ENCODE peak calls at places on chromosomes 7 and 10, in ten cellular contexts. One of them, this sample, is unnamed.

GRCh38 chr7:74355091-74355490 is 65.9 kb downstream of the CLIP2 start:
- DNase-seq in glutamatergic neuron: no peak
- DNase-seq in NB4: peak; percentile 42
- DNase-seq in kidney: no peak
- DNase-seq in GM12878: no peak
- DNase-seq in keratinocyte: peak; percentile 40
- DNase-seq in A549: peak; percentile 73
- DNase-seq in fibroblast of lung: peak; percentile 88
- DNase-seq in CD8-positive, alpha-beta T cell: no peak
- DNase-seq in nephron progenitor cell: no peak
- DNase-seq in this sample: peak; percentile 86

GRCh38 chr7:135758531-135758932 is 9.9 kb upstream of the FAM180A start:
- DNase-seq in keratinocyte: no peak
- DNase-seq in fibroblast of lung: peak; percentile 39
- DNase-seq in NB4: no peak
- DNase-seq in nephron progenitor cell: no peak
- DNase-seq in glutamatergic neuron: no peak
- DNase-seq in kidney: peak; percentile 77
- DNase-seq in A549: no peak
- DNase-seq in CD8-positive, alpha-beta T cell: no peak
- DNase-seq in GM12878: no peak
- DNase-seq in this sample: peak; percentile 57

GRCh38 chr10:102310356-102311024 is 65.2 kb downstream of the GBF1 start:
- DNase-seq in nephron progenitor cell: no peak
- DNase-seq in GM12878: no peak
- DNase-seq in glutamatergic neuron: no peak
- DNase-seq in CD8-positive, alpha-beta T cell: no peak
- DNase-seq in fibroblast of lung: peak; percentile 44
- DNase-seq in kidney: no peak
- DNase-seq in keratinocyte: no peak
- DNase-seq in NB4: no peak
- DNase-seq in A549: peak; percentile 21
- DNase-seq in this sample: peak; percentile 59

GRCh38 chr10:110684800-110685446 is 40.8 kb downstream of the RBM20 start:
- DNase-seq in CD8-positive, alpha-beta T cell: no peak
- DNase-seq in NB4: no peak
- DNase-seq in keratinocyte: no peak
- DNase-seq in nephron progenitor cell: no peak
- DNase-seq in A549: no peak
- DNase-seq in glutamatergic neuron: no peak
- DNase-seq in fibroblast of lung: peak; percentile 73
- DNase-seq in kidney: no peak
- DNase-seq in GM12878: no peak
- DNase-seq in this sample: no peak

GRCh38 chr7:118194571-118194970 is 10.6 kb downstream of the LSM8 start:
- DNase-seq in keratinocyte: no peak
- DNase-seq in fibroblast of lung: no peak
- DNase-seq in nephron progenitor cell: no peak
- DNase-seq in CD8-positive, alpha-beta T cell: no peak
- DNase-seq in NB4: no peak
- DNase-seq in A549: no peak
- DNase-seq in glutamatergic neuron: no peak
- DNase-seq in GM12878: no peak
- DNase-seq in kidney: no peak
- DNase-seq in this sample: no peak

GRCh38 chr10:43055991-43056567 is 20.8 kb upstream of the RET start:
- DNase-seq in CD8-positive, alpha-beta T cell: no peak
- DNase-seq in A549: no peak
- DNase-seq in fibroblast of lung: no peak
- DNase-seq in keratinocyte: no peak
- DNase-seq in NB4: no peak
- DNase-seq in glutamatergic neuron: peak; percentile 12
- DNase-seq in kidney: peak; percentile 52
- DNase-seq in nephron progenitor cell: no peak
- DNase-seq in GM12878: no peak
- DNase-seq in this sample: no peak

GRCh38 chr10:121788717-121789116 is 139.1 kb downstream of the ATE1 start:
- DNase-seq in nephron progenitor cell: no peak
- DNase-seq in CD8-positive, alpha-beta T cell: no peak
- DNase-seq in GM12878: no peak
- DNase-seq in keratinocyte: no peak
- DNase-seq in fibroblast of lung: no peak
- DNase-seq in kidney: no peak
- DNase-seq in NB4: no peak
- DNase-seq in glutamatergic neuron: no peak
- DNase-seq in A549: no peak
- DNase-seq in this sample: no peak

GRCh38 chr10:22252801-22253577 is 35.2 kb upstream of the EBLN1 start:
- DNase-seq in GM12878: no peak
- DNase-seq in fibroblast of lung: peak; percentile 16
- DNase-seq in A549: no peak
- DNase-seq in kidney: peak; percentile 85
- DNase-seq in keratinocyte: no peak
- DNase-seq in NB4: no peak
- DNase-seq in glutamatergic neuron: peak; percentile 24
- DNase-seq in nephron progenitor cell: peak; percentile 44
- DNase-seq in CD8-positive, alpha-beta T cell: peak; percentile 38
- DNase-seq in this sample: peak; percentile 4

GRCh38 chr7:138980575-138981285 is 459 bp downstream of the KIAA1549 start:
- DNase-seq in glutamatergic neuron: peak; percentile 54
- DNase-seq in GM12878: no peak
- DNase-seq in A549: no peak
- DNase-seq in fibroblast of lung: no peak
- DNase-seq in NB4: no peak
- DNase-seq in nephron progenitor cell: peak; percentile 14
- DNase-seq in keratinocyte: no peak
- DNase-seq in CD8-positive, alpha-beta T cell: no peak
- DNase-seq in kidney: peak; percentile 78
- DNase-seq in this sample: no peak

GRCh38 chr7:120588411-120588810 is 269.5 kb downstream of the TSPAN12 start:
- DNase-seq in nephron progenitor cell: no peak
- DNase-seq in A549: no peak
- DNase-seq in GM12878: no peak
- DNase-seq in fibroblast of lung: peak; percentile 6
- DNase-seq in glutamatergic neuron: no peak
- DNase-seq in CD8-positive, alpha-beta T cell: no peak
- DNase-seq in keratinocyte: no peak
- DNase-seq in kidney: no peak
- DNase-seq in NB4: no peak
- DNase-seq in this sample: no peak

GRCh38 chr7:135160858-135161653 is 9.5 kb downstream of the CYREN start:
- DNase-seq in fibroblast of lung: no peak
- DNase-seq in kidney: no peak
- DNase-seq in GM12878: no peak
- DNase-seq in A549: no peak
- DNase-seq in NB4: peak; percentile 90
- DNase-seq in nephron progenitor cell: no peak
- DNase-seq in glutamatergic neuron: no peak
- DNase-seq in CD8-positive, alpha-beta T cell: no peak
- DNase-seq in keratinocyte: no peak
- DNase-seq in this sample: no peak

GRCh38 chr7:818031-818699 is 14.1 kb upstream of the SUN1 start:
- DNase-seq in nephron progenitor cell: no peak
- DNase-seq in NB4: peak; percentile 38
- DNase-seq in CD8-positive, alpha-beta T cell: no peak
- DNase-seq in keratinocyte: no peak
- DNase-seq in kidney: peak; percentile 10
- DNase-seq in fibroblast of lung: peak; percentile 57
- DNase-seq in glutamatergic neuron: no peak
- DNase-seq in A549: peak; percentile 58
- DNase-seq in GM12878: no peak
- DNase-seq in this sample: peak; percentile 64
- TF ChIP-seq CTCF in nephron progenitor cell: no peak
- TF ChIP-seq CTCF in NB4: no peak
- TF ChIP-seq CTCF in CD8-positive, alpha-beta T cell: peak; percentile 62
- TF ChIP-seq CTCF in keratinocyte: peak; percentile 44
- TF ChIP-seq CTCF in kidney: no peak
- TF ChIP-seq CTCF in fibroblast of lung: peak; percentile 31
- TF ChIP-seq CTCF in glutamatergic neuron: peak; percentile 77
- TF ChIP-seq CTCF in A549: peak; percentile 11
- TF ChIP-seq CTCF in GM12878: no peak
- TF ChIP-seq CTCF in this sample: peak; percentile 45

GRCh38 chr7:43456200-43456599 is 126.7 kb upstream of the STK17A start:
- DNase-seq in fibroblast of lung: no peak
- DNase-seq in CD8-positive, alpha-beta T cell: no peak
- DNase-seq in nephron progenitor cell: no peak
- DNase-seq in NB4: peak; percentile 31
- DNase-seq in glutamatergic neuron: no peak
- DNase-seq in keratinocyte: no peak
- DNase-seq in A549: no peak
- DNase-seq in GM12878: no peak
- DNase-seq in kidney: no peak
- DNase-seq in this sample: no peak
- TF ChIP-seq CTCF in fibroblast of lung: no peak
- TF ChIP-seq CTCF in CD8-positive, alpha-beta T cell: no peak
- TF ChIP-seq CTCF in nephron progenitor cell: no peak
- TF ChIP-seq CTCF in NB4: no peak
- TF ChIP-seq CTCF in glutamatergic neuron: no peak
- TF ChIP-seq CTCF in keratinocyte: no peak
- TF ChIP-seq CTCF in A549: no peak
- TF ChIP-seq CTCF in GM12878: peak; percentile 14
- TF ChIP-seq CTCF in kidney: no peak
- TF ChIP-seq CTCF in this sample: no peak

GRCh38 chr7:42492895-42493294 is 255.9 kb upstream of the GLI3 start:
- DNase-seq in nephron progenitor cell: no peak
- DNase-seq in glutamatergic neuron: no peak
- DNase-seq in kidney: no peak
- DNase-seq in NB4: no peak
- DNase-seq in GM12878: no peak
- DNase-seq in fibroblast of lung: no peak
- DNase-seq in CD8-positive, alpha-beta T cell: no peak
- DNase-seq in keratinocyte: no peak
- DNase-seq in A549: no peak
- DNase-seq in this sample: no peak

GRCh38 chr7:42494199-42494710 is 257.2 kb upstream of the GLI3 start:
- DNase-seq in glutamatergic neuron: no peak
- DNase-seq in NB4: no peak
- DNase-seq in fibroblast of lung: peak; percentile 28
- DNase-seq in A549: no peak
- DNase-seq in nephron progenitor cell: no peak
- DNase-seq in CD8-positive, alpha-beta T cell: no peak
- DNase-seq in keratinocyte: no peak
- DNase-seq in GM12878: no peak
- DNase-seq in kidney: no peak
- DNase-seq in this sample: peak; percentile 33

GRCh38 chr7:42494722-42495121 is 257.7 kb upstream of the GLI3 start:
- DNase-seq in A549: no peak
- DNase-seq in NB4: no peak
- DNase-seq in keratinocyte: peak; percentile 77
- DNase-seq in fibroblast of lung: no peak
- DNase-seq in CD8-positive, alpha-beta T cell: no peak
- DNase-seq in kidney: no peak
- DNase-seq in nephron progenitor cell: no peak
- DNase-seq in GM12878: no peak
- DNase-seq in glutamatergic neuron: no peak
- DNase-seq in this sample: peak; percentile 94

GRCh38 chr7:42495251-42495650 is 258.2 kb upstream of the GLI3 start:
- DNase-seq in kidney: no peak
- DNase-seq in NB4: no peak
- DNase-seq in CD8-positive, alpha-beta T cell: no peak
- DNase-seq in keratinocyte: no peak
- DNase-seq in fibroblast of lung: peak; percentile 25
- DNase-seq in glutamatergic neuron: no peak
- DNase-seq in nephron progenitor cell: no peak
- DNase-seq in A549: no peak
- DNase-seq in GM12878: no peak
- DNase-seq in this sample: peak; percentile 66

DNA sequence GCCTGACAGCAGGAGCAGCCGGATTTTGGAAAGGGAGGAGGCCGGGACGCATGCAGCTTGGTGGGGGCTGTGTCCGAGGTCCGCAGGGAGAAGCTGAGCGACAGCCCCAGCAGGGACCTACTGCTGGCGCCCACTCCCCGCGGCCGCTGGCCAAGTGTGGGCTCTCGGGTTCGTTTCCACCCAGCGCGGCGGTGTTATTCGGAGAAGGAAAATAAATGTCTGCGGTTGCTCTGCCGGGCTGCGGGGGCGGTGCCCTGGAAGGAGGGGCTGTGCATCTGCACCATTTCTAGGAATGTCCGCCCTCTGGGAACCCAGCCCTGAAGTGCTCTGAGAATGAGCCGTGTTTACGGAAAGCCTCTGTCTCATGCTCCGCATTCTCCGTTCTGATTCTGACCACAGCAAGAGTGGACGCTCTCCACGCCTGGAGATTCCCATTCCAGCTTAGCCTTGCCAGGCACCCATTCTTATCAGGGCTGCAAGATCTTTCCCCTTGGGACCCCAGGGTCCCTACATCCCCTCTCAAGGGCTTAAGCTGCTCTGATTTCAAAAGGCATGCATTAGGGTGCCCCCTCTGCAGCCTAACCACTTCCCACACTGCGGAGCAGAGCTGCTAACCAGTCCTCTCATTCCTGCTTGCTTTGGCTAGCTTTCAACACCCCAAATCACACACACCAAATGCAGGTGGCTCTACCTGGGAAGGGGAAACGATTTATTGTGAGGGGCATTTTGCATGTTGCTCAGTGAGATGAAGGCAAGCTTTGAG is 256.6 kb upstream of the GLI3 start:
- DNase-seq in fibroblast of lung: peak; percentile 91
- DNase-seq in NB4: no peak
- DNase-seq in A549: peak; percentile 17
- DNase-seq in nephron progenitor cell: peak; percentile 76
- DNase-seq in kidney: peak; percentile 90
- DNase-seq in keratinocyte: no peak
- DNase-seq in glutamatergic neuron: peak; percentile 70
- DNase-seq in GM12878: no peak
- DNase-seq in CD8-positive, alpha-beta T cell: no peak
- DNase-seq in this sample: peak; percentile 87
- TF ChIP-seq CTCF in fibroblast of lung: peak; percentile 11
- TF ChIP-seq CTCF in NB4: no peak
- TF ChIP-seq CTCF in A549: no peak
- TF ChIP-seq CTCF in nephron progenitor cell: no peak
- TF ChIP-seq CTCF in kidney: no peak
- TF ChIP-seq CTCF in keratinocyte: no peak
- TF ChIP-seq CTCF in glutamatergic neuron: no peak
- TF ChIP-seq CTCF in GM12878: no peak
- TF ChIP-seq CTCF in CD8-positive, alpha-beta T cell: no peak
- TF ChIP-seq CTCF in this sample: no peak

DNA sequence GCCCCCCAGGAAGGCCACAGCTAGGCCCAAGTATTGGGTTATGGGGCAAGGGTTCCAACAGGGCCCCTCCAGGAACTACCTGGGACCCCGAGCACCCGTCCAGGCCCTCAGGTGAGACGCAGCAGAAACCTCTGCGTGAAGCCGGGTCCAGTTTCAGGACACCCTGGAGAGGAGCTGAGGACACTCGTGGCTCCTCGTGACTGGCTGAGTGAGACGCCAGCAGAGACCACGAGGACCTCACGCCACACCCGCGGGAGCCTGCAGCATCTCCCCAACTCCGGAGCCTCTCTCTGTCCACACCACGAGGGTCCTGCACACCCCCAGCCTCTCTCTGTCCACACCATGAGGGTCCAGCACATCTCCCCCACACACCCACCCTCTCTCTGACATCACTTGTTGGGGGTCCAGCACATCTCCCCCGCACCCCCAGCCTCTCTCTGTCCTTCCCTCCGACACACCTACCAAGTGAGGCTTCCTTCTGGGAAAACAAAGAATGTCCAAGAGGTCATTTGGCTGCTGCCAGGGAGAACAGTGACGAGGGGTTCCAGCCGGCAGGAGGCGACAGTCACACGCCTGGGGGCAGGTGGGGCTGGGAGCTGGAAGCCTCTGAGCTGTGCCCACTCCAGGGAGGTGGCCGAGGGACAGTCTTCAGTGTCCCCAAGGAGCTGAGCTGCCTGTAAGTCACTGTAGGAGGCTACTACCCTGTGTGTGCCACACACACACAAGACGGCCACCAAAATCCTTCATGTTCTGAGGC is 46.1 kb upstream of the PPP2R2D start:
- DNase-seq in glutamatergic neuron: no peak
- DNase-seq in keratinocyte: no peak
- DNase-seq in nephron progenitor cell: no peak
- DNase-seq in GM12878: no peak
- DNase-seq in CD8-positive, alpha-beta T cell: no peak
- DNase-seq in NB4: no peak
- DNase-seq in A549: no peak
- DNase-seq in fibroblast of lung: no peak
- DNase-seq in kidney: peak; percentile 54
- DNase-seq in this sample: no peak
- TF ChIP-seq CTCF in glutamatergic neuron: no peak
- TF ChIP-seq CTCF in keratinocyte: no peak
- TF ChIP-seq CTCF in nephron progenitor cell: no peak
- TF ChIP-seq CTCF in GM12878: no peak
- TF ChIP-seq CTCF in CD8-positive, alpha-beta T cell: no peak
- TF ChIP-seq CTCF in NB4: no peak
- TF ChIP-seq CTCF in A549: no peak
- TF ChIP-seq CTCF in fibroblast of lung: no peak
- TF ChIP-seq CTCF in kidney: no peak
- TF ChIP-seq CTCF in this sample: no peak